ENCODE peak calls at places on chromosomes 3 and 15, in five cellular contexts. One of them, this sample, is unnamed.

GRCh38 chr15:88627463-88627862 is 6.3 kb downstream of the AEN start:
- ATAC-seq in K562: no peak
- ATAC-seq in HepG2: no peak
- ATAC-seq in upper lobe of left lung: no peak
- ATAC-seq in GM12878: peak; percentile 14
- ATAC-seq in this sample: no peak

GRCh38 chr15:25847066-25847465 is 16.1 kb downstream of the ATP10A start:
- ATAC-seq in K562: no peak
- ATAC-seq in upper lobe of left lung: no peak
- ATAC-seq in GM12878: peak; percentile 14
- ATAC-seq in HepG2: no peak
- ATAC-seq in this sample: no peak

GRCh38 chr3:128076783-128077624 is 24.8 kb downstream of the SEC61A1 start:
- ATAC-seq in GM12878: no peak
- ATAC-seq in upper lobe of left lung: no peak
- ATAC-seq in HepG2: peak; percentile 6
- ATAC-seq in K562: peak; percentile 81
- ATAC-seq in this sample: peak; percentile 2

GRCh38 chr3:184568591-184568917 is 7.0 kb downstream of the EPHB3 start:
- ATAC-seq in HepG2: no peak
- ATAC-seq in K562: no peak
- ATAC-seq in upper lobe of left lung: no peak
- ATAC-seq in GM12878: no peak
- ATAC-seq in this sample: no peak

GRCh38 chr3:41318520-41318919 is 119.2 kb downstream of the CTNNB1 start:
- ATAC-seq in K562: no peak
- ATAC-seq in GM12878: no peak
- ATAC-seq in upper lobe of left lung: no peak
- ATAC-seq in HepG2: peak; percentile 72
- ATAC-seq in this sample: no peak

GRCh38 chr15:96345560-96346389 is 15.3 kb downstream of the NR2F2 start:
- ATAC-seq in upper lobe of left lung: peak; percentile 74
- ATAC-seq in K562: peak; percentile 39
- ATAC-seq in HepG2: peak; percentile 82
- ATAC-seq in GM12878: peak; percentile 73
- ATAC-seq in this sample: peak; percentile 75

GRCh38 chr15:64010719-64011118 is 35.6 kb downstream of the DAPK2 start:
- ATAC-seq in GM12878: peak; percentile 98
- ATAC-seq in K562: peak; percentile 77
- ATAC-seq in HepG2: no peak
- ATAC-seq in upper lobe of left lung: peak; percentile 77
- ATAC-seq in this sample: no peak

GRCh38 chr3:42662037-42662812 is 8.7 kb downstream of the ZBTB47 start:
- ATAC-seq in HepG2: no peak
- ATAC-seq in upper lobe of left lung: no peak
- ATAC-seq in GM12878: no peak
- ATAC-seq in K562: no peak
- ATAC-seq in this sample: no peak

GRCh38 chr3:129015388-129016105 is 14.4 kb downstream of the EFCC1 start:
- ATAC-seq in HepG2: peak; percentile 13
- ATAC-seq in GM12878: no peak
- ATAC-seq in K562: peak; percentile 67
- ATAC-seq in upper lobe of left lung: peak; percentile 56
- ATAC-seq in this sample: peak; percentile 66

GRCh38 chr3:105521803-105522202 is 155.1 kb downstream of the ALCAM start:
- ATAC-seq in HepG2: no peak
- ATAC-seq in upper lobe of left lung: no peak
- ATAC-seq in K562: no peak
- ATAC-seq in GM12878: no peak
- ATAC-seq in this sample: no peak

GRCh38 chr3:197029511-197030167 is at the start of gene MELTF:
- ATAC-seq in GM12878: peak; percentile 88
- ATAC-seq in K562: peak; percentile 88
- ATAC-seq in upper lobe of left lung: peak; percentile 78
- ATAC-seq in HepG2: peak; percentile 83
- ATAC-seq in this sample: peak; percentile 74

GRCh38 chr3:88219138-88219792 is 69.5 kb downstream of the C3orf38 start:
- ATAC-seq in upper lobe of left lung: peak; percentile 77
- ATAC-seq in GM12878: peak; percentile 92
- ATAC-seq in K562: peak; percentile 86
- ATAC-seq in HepG2: peak; percentile 99
- ATAC-seq in this sample: no peak

GRCh38 chr3:191282262-191283215 is 46.7 kb upstream of the CCDC50 start:
- ATAC-seq in K562: no peak
- ATAC-seq in GM12878: peak; percentile 43
- ATAC-seq in upper lobe of left lung: no peak
- ATAC-seq in HepG2: no peak
- ATAC-seq in this sample: no peak

DNA sequence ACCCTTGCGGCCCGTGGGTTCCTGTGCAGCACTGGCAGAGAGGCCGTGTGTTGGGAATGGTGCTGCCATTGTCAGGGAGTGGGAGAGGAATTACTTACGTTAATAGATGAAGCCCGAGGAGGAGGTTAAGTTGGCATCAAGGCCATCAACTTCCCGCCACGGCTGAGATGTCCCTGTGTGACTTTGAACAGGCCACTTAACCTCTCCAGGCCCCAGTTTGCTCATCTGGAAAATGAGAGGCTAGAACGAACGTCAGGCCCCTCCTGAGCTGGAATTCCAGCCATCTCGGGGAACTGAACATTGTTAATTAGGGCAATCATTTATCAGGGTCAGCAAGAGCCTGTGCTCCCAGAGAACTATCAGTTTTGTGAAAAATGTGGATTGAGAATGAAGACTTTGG is 91.4 kb upstream of the MYZAP start:
- ATAC-seq in GM12878: no peak
- ATAC-seq in upper lobe of left lung: no peak
- ATAC-seq in K562: no peak
- ATAC-seq in HepG2: no peak
- ATAC-seq in this sample: no peak
- TF ChIP-seq EP300 in GM12878: no peak
- TF ChIP-seq EP300 in upper lobe of left lung: no peak
- TF ChIP-seq EP300 in K562: no peak
- TF ChIP-seq EP300 in HepG2: no peak
- TF ChIP-seq EP300 in this sample: no peak

DNA sequence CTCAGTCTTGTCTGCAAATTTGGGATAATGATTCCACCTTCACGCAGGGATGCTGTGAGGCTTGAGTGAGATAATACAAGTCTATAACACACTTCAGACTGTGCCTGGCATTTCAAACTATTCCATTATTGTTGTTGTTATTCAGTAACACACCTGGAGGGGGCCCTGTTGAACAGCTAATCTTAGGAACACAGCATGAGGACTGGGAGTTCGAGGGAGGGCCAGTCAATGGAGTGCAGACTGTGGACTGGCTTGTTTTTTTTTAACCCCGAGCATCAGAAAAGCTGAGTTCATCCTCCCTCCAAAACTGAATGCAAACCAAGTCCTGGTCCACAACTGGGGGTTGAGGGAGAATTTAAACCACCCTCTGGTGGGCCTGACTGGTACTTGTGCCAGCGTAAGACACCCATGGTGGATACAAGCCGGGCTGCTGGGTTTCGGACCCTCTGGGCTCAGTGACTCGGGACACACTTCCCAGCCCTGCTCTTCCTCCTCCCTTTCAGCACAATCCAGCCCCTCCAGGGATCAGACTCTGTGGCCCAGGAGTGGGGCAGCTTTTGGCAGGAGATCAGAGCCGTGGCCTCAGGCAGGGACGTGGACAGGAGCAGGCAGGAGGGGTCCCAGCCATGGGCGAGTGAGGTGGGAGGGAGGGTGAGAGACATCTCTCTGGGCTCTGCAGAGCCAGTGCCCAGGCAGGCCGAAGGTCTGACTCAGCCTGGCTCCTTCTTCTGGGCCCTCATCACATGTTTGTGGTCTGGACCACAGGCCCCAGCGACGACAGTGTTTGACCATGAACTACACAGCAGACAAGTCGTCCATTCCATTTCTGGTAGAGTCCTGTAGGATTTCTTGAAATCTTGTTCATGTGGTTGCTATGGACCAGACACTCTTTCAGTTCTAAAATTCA is 36.3 kb upstream of the MEX3B start:
- ATAC-seq in upper lobe of left lung: peak; percentile 35
- ATAC-seq in GM12878: peak; percentile 73
- ATAC-seq in K562: peak; percentile 80
- ATAC-seq in HepG2: no peak
- ATAC-seq in this sample: no peak
- TF ChIP-seq CTCF in upper lobe of left lung: no peak
- TF ChIP-seq CTCF in GM12878: peak; percentile 7
- TF ChIP-seq CTCF in K562: peak; percentile 63
- TF ChIP-seq CTCF in HepG2: no peak
- TF ChIP-seq CTCF in this sample: no peak

GRCh38 chr15:98923579-98923978 is 84.0 kb downstream of the PGPEP1L start:
- ATAC-seq in upper lobe of left lung: no peak
- ATAC-seq in HepG2: no peak
- ATAC-seq in K562: no peak
- ATAC-seq in GM12878: no peak
- ATAC-seq in this sample: no peak
- H3K36me3 ChIP-seq in upper lobe of left lung: peaks cover 36% of the 10 kb centered on the region
- H3K36me3 ChIP-seq in HepG2: peaks cover 83% of the 10 kb centered on the region
- H3K36me3 ChIP-seq in K562: no peaks in the 10 kb centered on the region
- H3K36me3 ChIP-seq in GM12878: no peaks in the 10 kb centered on the region
- H3K36me3 ChIP-seq in this sample: no peaks in the 10 kb centered on the region

DNA sequence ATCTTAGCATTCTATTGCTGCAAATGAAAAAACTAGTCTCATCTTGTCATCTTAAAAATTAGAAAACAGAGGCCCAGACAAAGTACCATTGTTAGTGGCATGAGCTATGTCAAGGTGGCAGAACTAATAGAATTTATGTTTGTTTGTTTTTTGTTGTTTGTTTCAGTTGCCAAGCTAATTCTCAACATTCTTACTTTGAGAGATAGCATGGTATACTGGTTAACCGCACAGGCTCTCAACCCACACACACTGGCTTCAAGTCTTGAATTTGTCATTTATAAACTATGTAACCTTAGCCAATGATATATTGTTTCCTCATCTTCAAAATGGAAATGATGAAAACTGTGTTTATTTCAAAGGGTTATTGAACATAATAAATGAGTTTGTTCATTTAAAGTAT is 367.6 kb upstream of the PLSCR5 start:
- ATAC-seq in GM12878: no peak
- ATAC-seq in K562: no peak
- ATAC-seq in upper lobe of left lung: no peak
- ATAC-seq in HepG2: no peak
- ATAC-seq in this sample: no peak
- TF ChIP-seq EP300 in GM12878: no peak
- TF ChIP-seq EP300 in K562: no peak
- TF ChIP-seq EP300 in upper lobe of left lung: no peak
- TF ChIP-seq EP300 in HepG2: no peak
- TF ChIP-seq EP300 in this sample: no peak

DNA sequence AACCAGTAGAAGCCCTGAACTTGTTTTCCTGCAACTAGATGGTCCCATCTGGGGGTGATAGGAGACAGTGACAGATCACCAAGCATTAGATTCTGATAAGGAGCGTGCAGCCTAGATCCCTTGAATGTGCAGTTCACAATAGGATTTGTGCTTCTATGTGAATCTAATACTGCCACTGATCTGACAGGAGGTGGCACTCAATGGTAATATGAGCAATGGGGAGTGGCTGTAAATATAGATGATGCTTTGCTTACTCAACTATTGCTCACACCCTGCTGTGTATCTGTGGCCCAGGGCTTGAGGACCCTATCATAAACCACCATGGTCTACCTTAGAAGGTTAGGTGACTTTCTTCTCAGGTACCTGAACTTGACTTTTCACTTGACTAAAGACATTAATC is 417.1 kb upstream of the ARHGEF26 start:
- ATAC-seq in K562: no peak
- ATAC-seq in GM12878: no peak
- ATAC-seq in HepG2: no peak
- ATAC-seq in upper lobe of left lung: no peak
- ATAC-seq in this sample: no peak
- TF ChIP-seq CTCF in K562: no peak
- TF ChIP-seq CTCF in GM12878: no peak
- TF ChIP-seq CTCF in HepG2: no peak
- TF ChIP-seq CTCF in upper lobe of left lung: no peak
- TF ChIP-seq CTCF in this sample: no peak

DNA sequence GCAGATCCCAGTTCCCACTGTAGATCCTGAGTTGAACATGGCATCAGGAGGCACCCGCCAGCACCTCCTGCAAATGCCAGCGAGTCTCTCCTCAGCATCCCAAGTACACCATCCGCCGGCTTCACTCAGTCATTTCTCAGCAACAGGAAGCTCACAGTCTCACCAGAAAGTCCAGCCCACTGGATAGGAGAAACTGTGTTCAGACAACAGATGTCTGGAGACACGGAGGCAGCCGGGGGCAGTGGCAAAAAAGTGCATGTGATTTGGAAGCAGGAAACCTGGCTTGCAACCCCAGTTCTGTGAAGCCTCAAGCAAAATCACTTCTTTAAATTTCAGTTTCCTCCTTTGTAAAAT is 68.7 kb downstream of the SRGAP3 start:
- ATAC-seq in upper lobe of left lung: no peak
- ATAC-seq in GM12878: no peak
- ATAC-seq in HepG2: no peak
- ATAC-seq in K562: no peak
- ATAC-seq in this sample: no peak
- H3K36me3 ChIP-seq in upper lobe of left lung: no peaks in the 10 kb centered on the region
- H3K36me3 ChIP-seq in GM12878: no peaks in the 10 kb centered on the region
- H3K36me3 ChIP-seq in HepG2: no peaks in the 10 kb centered on the region
- H3K36me3 ChIP-seq in K562: no peaks in the 10 kb centered on the region
- H3K36me3 ChIP-seq in this sample: no peaks in the 10 kb centered on the region